ENCODE peak calls at places on chromosomes 6 and 20, in seven cellular contexts. N is GM19239; L is CD4-positive, alpha-beta memory T cell; E is T-cell; U is naive thymus-derived CD8-positive, alpha-beta T cell; A is brain pericyte; T is activated CD8-positive, alpha-beta T cell treated with anti-CD3 and anti-CD28 coated beads, Interleukin-2, amount 10 ng/mL, durations not matched to agents 7 days and 5 days. G is an unnamed sample.
A peak's percentile ranks its signal among the peaks of the same experiment; 100 is the strongest.

GRCh38 chr6:39192736-39193135 is 36.5 kb downstream of the KCNK5 start:
- DNase-seq in N (no peak), L (no peak), E (no peak), U (no peak), A (no peak), T (no peak), G (no peak)

GRCh38 chr20:16476032-16476431 is 97.2 kb downstream of the KIF16B start:
- DNase-seq in N (peak; percentile 9), L (peak; percentile 27), E (no peak), U (no peak), A (peak; percentile 21), T (no peak), G (no peak)

GRCh38 chr6:109507490-109508072 is 24.6 kb upstream of the ZBTB24 start:
- DNase-seq in N (no peak), L (no peak), E (no peak), U (no peak), A (peak; percentile 59), T (no peak), G (no peak)

GRCh38 chr6:118893095-118893881 is 664 bp upstream of the ASF1A start:
- DNase-seq in N (no peak), L (peak; percentile 82), E (no peak), U (peak; percentile 50), A (peak; percentile 58), T (peak; percentile 72), G (no peak)

GRCh38 chr6:22954749-22955385 is 385.5 kb downstream of the HDGFL1 start:
- DNase-seq in N (no peak), L (no peak), E (no peak), U (no peak), A (no peak), T (no peak), G (no peak)

GRCh38 chr6:3228791-3229565 is 1.5 kb upstream of the TUBB2B start:
- DNase-seq in N (no peak), L (peak; percentile 61), E (no peak), U (peak; percentile 20), A (no peak), T (peak; percentile 56), G (no peak)

GRCh38 chr6:47655719-47656595 is 42.4 kb upstream of the ADGRF4 start:
- DNase-seq in N (no peak), L (no peak), E (no peak), U (no peak), A (no peak), T (peak; percentile 71), G (no peak)

GRCh38 chr6:137019476-137020272 is 25.1 kb downstream of the IL20RA start:
- DNase-seq in N (no peak), L (no peak), E (no peak), U (no peak), A (no peak), T (no peak), G (no peak)

GRCh38 chr6:150142304-150142656 is 564 bp upstream of the PPP1R14C start:
- DNase-seq in N (no peak), L (no peak), E (no peak), U (no peak), A (no peak), T (no peak), G (no peak)

GRCh38 chr6:142130814-142131213 is 1.9 kb upstream of the GJE1 start:
- DNase-seq in N (no peak), L (no peak), E (no peak), U (no peak), A (no peak), T (no peak), G (no peak)

GRCh38 chr6:42390228-42390934 is 61.3 kb downstream of the TRERF1 start:
- DNase-seq in N (no peak), L (peak; percentile 77), E (peak; percentile 57), U (peak; percentile 34), A (no peak), T (peak; percentile 68), G (peak; percentile 43)

GRCh38 chr6:13001951-13002350 is 285.4 kb downstream of the PHACTR1 start:
- DNase-seq in N (no peak), L (no peak), E (no peak), U (no peak), A (no peak), T (no peak), G (no peak)

GRCh38 chr6:142692942-142693341 is 252.0 kb downstream of the HIVEP2 start:
- DNase-seq in N (peak; percentile 13), L (peak; percentile 60), E (peak; percentile 55), U (peak; percentile 50), A (peak; percentile 70), T (peak; percentile 74), G (no peak)

GRCh38 chr6:102051001-102051400 is 657.5 kb downstream of the GRIK2 start:
- DNase-seq in N (no peak), L (no peak), E (no peak), U (no peak), A (no peak), T (no peak), G (no peak)

GRCh38 chr6:142279350-142280180 is 22.2 kb upstream of the ADGRG6 start:
- DNase-seq in N (no peak), L (no peak), E (no peak), U (no peak), A (no peak), T (no peak), G (no peak)

GRCh38 chr20:57567471-57568079 is 6.7 kb downstream of the PCK1 start:
- DNase-seq in N (no peak), L (no peak), E (no peak), U (no peak), A (no peak), T (no peak), G (no peak)

GRCh38 chr20:36645998-36646397 is at the start of gene SLA2:
- DNase-seq in N (peak; percentile 41), L (peak; percentile 65), E (peak; percentile 64), U (peak; percentile 59), A (no peak), T (peak; percentile 86), G (no peak)

GRCh38 chr20:17650816-17651760 is 31.0 kb downstream of the RRBP1 start:
- DNase-seq in N (no peak), L (no peak), E (no peak), U (no peak), A (no peak), T (no peak), G (no peak)

G was measured in mesenteric fat pad.